ENCODE peak calls at places on chromosomes 5 and 9, in six cellular contexts. One of them, this sample, is unnamed.
A peak's percentile ranks its signal among the peaks of the same experiment; 100 is the strongest.

GRCh38 chr5:123285122-123286011 is 137.8 kb downstream of the CEP120 start:
- DNase-seq in GM12865: no peak
- DNase-seq in GM23338: peak; percentile 64
- DNase-seq in PC-3: no peak
- DNase-seq in lower lobe of right lung: no peak
- DNase-seq in GM10248: no peak
- DNase-seq in this sample: peak; percentile 83

GRCh38 chr9:27414215-27414731 is 109.8 kb upstream of the IFNK start:
- DNase-seq in GM12865: no peak
- DNase-seq in GM23338: no peak
- DNase-seq in PC-3: no peak
- DNase-seq in lower lobe of right lung: peak; percentile 48
- DNase-seq in GM10248: no peak
- DNase-seq in this sample: no peak

GRCh38 chr5:980941-981340 is 27.7 kb upstream of the NKD2 start:
- DNase-seq in GM12865: no peak
- DNase-seq in GM23338: no peak
- DNase-seq in PC-3: no peak
- DNase-seq in lower lobe of right lung: no peak
- DNase-seq in GM10248: no peak
- DNase-seq in this sample: no peak

GRCh38 chr9:20692554-20692953 is 8.5 kb downstream of the FOCAD start:
- DNase-seq in GM12865: no peak
- DNase-seq in GM23338: no peak
- DNase-seq in PC-3: no peak
- DNase-seq in lower lobe of right lung: no peak
- DNase-seq in GM10248: no peak
- DNase-seq in this sample: no peak

GRCh38 chr5:172051643-172052362 is 45.4 kb upstream of the FBXW11 start:
- DNase-seq in GM12865: no peak
- DNase-seq in GM23338: no peak
- DNase-seq in PC-3: peak; percentile 12
- DNase-seq in lower lobe of right lung: no peak
- DNase-seq in GM10248: no peak
- DNase-seq in this sample: no peak

GRCh38 chr9:77946969-77947368 is 84.6 kb downstream of the GNAQ start:
- DNase-seq in GM12865: no peak
- DNase-seq in GM23338: no peak
- DNase-seq in PC-3: peak; percentile 5
- DNase-seq in lower lobe of right lung: peak; percentile 53
- DNase-seq in GM10248: no peak
- DNase-seq in this sample: no peak

GRCh38 chr5:42570946-42571625 is 147.8 kb downstream of the GHR start:
- DNase-seq in GM12865: no peak
- DNase-seq in GM23338: no peak
- DNase-seq in PC-3: peak; percentile 50
- DNase-seq in lower lobe of right lung: no peak
- DNase-seq in GM10248: no peak
- DNase-seq in this sample: no peak

GRCh38 chr9:120830151-120830550 is 12.6 kb downstream of the PSMD5 start:
- DNase-seq in GM12865: no peak
- DNase-seq in GM23338: no peak
- DNase-seq in PC-3: no peak
- DNase-seq in lower lobe of right lung: no peak
- DNase-seq in GM10248: no peak
- DNase-seq in this sample: no peak

GRCh38 chr9:112224401-112225289 is 49.5 kb upstream of the SUSD1 start:
- DNase-seq in GM12865: peak; percentile 59
- DNase-seq in GM23338: no peak
- DNase-seq in PC-3: peak; percentile 53
- DNase-seq in lower lobe of right lung: no peak
- DNase-seq in GM10248: no peak
- DNase-seq in this sample: no peak

GRCh38 chr5:6570530-6570929 is 62.3 kb downstream of the NSUN2 start:
- DNase-seq in GM12865: no peak
- DNase-seq in GM23338: no peak
- DNase-seq in PC-3: no peak
- DNase-seq in lower lobe of right lung: no peak
- DNase-seq in GM10248: no peak
- DNase-seq in this sample: no peak

GRCh38 chr5:38681024-38681805 is 124.8 kb upstream of the LIFR start:
- DNase-seq in GM12865: no peak
- DNase-seq in GM23338: no peak
- DNase-seq in PC-3: no peak
- DNase-seq in lower lobe of right lung: no peak
- DNase-seq in GM10248: no peak
- DNase-seq in this sample: no peak

GRCh38 chr9:107363511-107364182 is 80.6 kb downstream of the RAD23B start:
- DNase-seq in GM12865: no peak
- DNase-seq in GM23338: peak; percentile 22
- DNase-seq in PC-3: no peak
- DNase-seq in lower lobe of right lung: no peak
- DNase-seq in GM10248: no peak
- DNase-seq in this sample: no peak

GRCh38 chr9:36584626-36585460 is 12.1 kb downstream of the MELK start:
- DNase-seq in GM12865: no peak
- DNase-seq in GM23338: no peak
- DNase-seq in PC-3: peak; percentile 56
- DNase-seq in lower lobe of right lung: no peak
- DNase-seq in GM10248: no peak
- DNase-seq in this sample: no peak

GRCh38 chr9:107896544-107896943 is 407.0 kb upstream of the KLF4 start:
- DNase-seq in GM12865: no peak
- DNase-seq in GM23338: no peak
- DNase-seq in PC-3: no peak
- DNase-seq in lower lobe of right lung: no peak
- DNase-seq in GM10248: no peak
- DNase-seq in this sample: no peak

GRCh38 chr9:79246170-79246569 is 325.6 kb upstream of the TLE4 start:
- DNase-seq in GM12865: no peak
- DNase-seq in GM23338: peak; percentile 24
- DNase-seq in PC-3: no peak
- DNase-seq in lower lobe of right lung: no peak
- DNase-seq in GM10248: no peak
- DNase-seq in this sample: no peak

GRCh38 chr9:79242489-79242888 is 329.3 kb upstream of the TLE4 start:
- DNase-seq in GM12865: no peak
- DNase-seq in GM23338: no peak
- DNase-seq in PC-3: no peak
- DNase-seq in lower lobe of right lung: no peak
- DNase-seq in GM10248: no peak
- DNase-seq in this sample: no peak

GRCh38 chr9:79247021-79247420 is 324.7 kb upstream of the TLE4 start:
- DNase-seq in GM12865: no peak
- DNase-seq in GM23338: no peak
- DNase-seq in PC-3: no peak
- DNase-seq in lower lobe of right lung: no peak
- DNase-seq in GM10248: no peak
- DNase-seq in this sample: no peak
- TF ChIP-seq CTCF in GM12865: no peak
- TF ChIP-seq CTCF in GM23338: no peak
- TF ChIP-seq CTCF in PC-3: no peak
- TF ChIP-seq CTCF in lower lobe of right lung: no peak
- TF ChIP-seq CTCF in GM10248: no peak
- TF ChIP-seq CTCF in this sample: no peak

GRCh38 chr9:93379051-93379450 is 72.4 kb upstream of the FAM120A start:
- DNase-seq in GM12865: no peak
- DNase-seq in GM23338: peak; percentile 25
- DNase-seq in PC-3: no peak
- DNase-seq in lower lobe of right lung: no peak
- DNase-seq in GM10248: no peak
- DNase-seq in this sample: no peak
- TF ChIP-seq CTCF in GM12865: no peak
- TF ChIP-seq CTCF in GM23338: no peak
- TF ChIP-seq CTCF in PC-3: peak; percentile 28
- TF ChIP-seq CTCF in lower lobe of right lung: no peak
- TF ChIP-seq CTCF in GM10248: no peak
- TF ChIP-seq CTCF in this sample: peak; percentile 29

GRCh38 chr9:4739587-4740372 is 1.2 kb downstream of the AK3 start:
- DNase-seq in GM12865: peak; percentile 46
- DNase-seq in GM23338: peak; percentile 23
- DNase-seq in PC-3: peak; percentile 4
- DNase-seq in lower lobe of right lung: no peak
- DNase-seq in GM10248: peak; percentile 24
- DNase-seq in this sample: no peak
- TF ChIP-seq CTCF in GM12865: no peak
- TF ChIP-seq CTCF in GM23338: peak; percentile 1
- TF ChIP-seq CTCF in PC-3: peak; percentile 22
- TF ChIP-seq CTCF in lower lobe of right lung: no peak
- TF ChIP-seq CTCF in GM10248: no peak
- TF ChIP-seq CTCF in this sample: peak; percentile 29

GRCh38 chr5:179558912-179559279 is 8.5 kb downstream of the RUFY1 start:
- DNase-seq in GM12865: no peak
- DNase-seq in GM23338: peak; percentile 93
- DNase-seq in PC-3: peak; percentile 13
- DNase-seq in lower lobe of right lung: no peak
- DNase-seq in GM10248: no peak
- DNase-seq in this sample: no peak

GRCh38 chr5:179553875-179554274 is 3.5 kb downstream of the RUFY1 start:
- DNase-seq in GM12865: no peak
- DNase-seq in GM23338: no peak
- DNase-seq in PC-3: peak; percentile 63
- DNase-seq in lower lobe of right lung: no peak
- DNase-seq in GM10248: no peak
- DNase-seq in this sample: no peak

GRCh38 chr5:179554981-179555380 is 4.6 kb downstream of the RUFY1 start:
- DNase-seq in GM12865: no peak
- DNase-seq in GM23338: no peak
- DNase-seq in PC-3: no peak
- DNase-seq in lower lobe of right lung: no peak
- DNase-seq in GM10248: no peak
- DNase-seq in this sample: no peak

DNA sequence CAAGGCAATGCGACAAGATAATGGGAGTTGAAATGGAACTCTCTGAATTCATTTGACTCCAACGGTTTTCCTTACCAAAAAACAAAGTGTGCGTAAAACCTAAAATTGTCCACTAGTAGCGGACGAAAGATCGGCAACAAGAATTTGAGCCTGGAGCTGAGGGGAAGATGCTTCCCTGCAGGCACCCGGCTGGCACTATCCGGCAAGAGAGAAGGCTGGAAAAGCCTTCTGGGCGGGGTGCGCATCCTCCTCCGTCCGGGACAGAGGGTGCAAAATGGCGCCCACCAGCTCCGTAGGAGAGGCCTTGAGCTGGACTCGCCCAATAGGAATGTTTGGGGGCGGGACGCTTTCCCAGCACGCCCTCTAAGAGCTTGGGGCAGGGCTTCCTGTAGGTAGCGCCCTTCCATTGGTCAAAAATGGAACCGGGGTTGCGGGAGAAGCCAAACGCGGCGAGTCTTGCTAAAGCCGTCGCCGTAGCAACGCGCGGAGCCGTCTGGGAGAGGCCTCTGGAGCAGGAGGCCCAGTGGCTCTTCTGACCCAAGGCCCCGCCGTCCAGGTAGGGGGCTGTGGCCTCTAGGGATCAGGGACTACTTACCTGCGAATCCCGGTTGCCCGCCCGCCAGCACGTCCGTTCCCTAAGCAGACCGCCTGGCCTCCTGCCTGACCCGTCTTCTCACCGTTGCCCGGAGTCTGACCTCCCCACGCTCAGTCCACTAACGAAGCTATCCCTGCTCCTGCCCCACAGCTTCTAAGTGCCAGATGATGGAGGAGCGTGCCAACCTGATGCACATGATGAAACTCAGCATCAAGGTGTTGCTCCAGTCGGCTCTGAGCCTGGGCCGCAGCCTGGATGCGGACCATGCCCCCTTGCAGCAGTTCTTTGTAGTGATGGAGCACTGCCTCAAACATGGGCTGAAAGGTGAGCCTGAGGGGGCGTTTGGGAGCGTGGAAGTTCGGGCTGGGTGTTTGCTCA is 9.2 kb downstream of the RUFY1 start:
- DNase-seq in GM12865: peak; percentile 90
- DNase-seq in GM23338: peak; percentile 100
- DNase-seq in PC-3: peak; percentile 97
- DNase-seq in lower lobe of right lung: peak; percentile 99
- DNase-seq in GM10248: peak; percentile 96
- DNase-seq in this sample: peak; percentile 99
- TF ChIP-seq CTCF in GM12865: no peak
- TF ChIP-seq CTCF in GM23338: no peak
- TF ChIP-seq CTCF in PC-3: no peak
- TF ChIP-seq CTCF in lower lobe of right lung: no peak
- TF ChIP-seq CTCF in GM10248: no peak
- TF ChIP-seq CTCF in this sample: no peak

GRCh38 chr5:26487553-26487952 is 550.8 kb downstream of the CDH9 start:
- DNase-seq in GM12865: no peak
- DNase-seq in GM23338: peak; percentile 60
- DNase-seq in PC-3: no peak
- DNase-seq in lower lobe of right lung: no peak
- DNase-seq in GM10248: no peak
- DNase-seq in this sample: no peak
- TF ChIP-seq CTCF in GM12865: no peak
- TF ChIP-seq CTCF in GM23338: peak; percentile 62
- TF ChIP-seq CTCF in PC-3: no peak
- TF ChIP-seq CTCF in lower lobe of right lung: no peak
- TF ChIP-seq CTCF in GM10248: no peak
- TF ChIP-seq CTCF in this sample: no peak

GRCh38 chr5:132797651-132798050 is 15.5 kb upstream of the SOWAHA start:
- DNase-seq in GM12865: no peak
- DNase-seq in GM23338: no peak
- DNase-seq in PC-3: no peak
- DNase-seq in lower lobe of right lung: no peak
- DNase-seq in GM10248: no peak
- DNase-seq in this sample: no peak

GRCh38 chr5:132800545-132800944 is 12.6 kb upstream of the SOWAHA start:
- DNase-seq in GM12865: no peak
- DNase-seq in GM23338: no peak
- DNase-seq in PC-3: no peak
- DNase-seq in lower lobe of right lung: no peak
- DNase-seq in GM10248: no peak
- DNase-seq in this sample: no peak

GRCh38 chr5:132807163-132807838 is 5.8 kb upstream of the SOWAHA start:
- DNase-seq in GM12865: peak; percentile 36
- DNase-seq in GM23338: peak; percentile 85
- DNase-seq in PC-3: no peak
- DNase-seq in lower lobe of right lung: no peak
- DNase-seq in GM10248: no peak
- DNase-seq in this sample: no peak

GRCh38 chr5:132799392-132799791 is 13.7 kb upstream of the SOWAHA start:
- DNase-seq in GM12865: no peak
- DNase-seq in GM23338: no peak
- DNase-seq in PC-3: no peak
- DNase-seq in lower lobe of right lung: no peak
- DNase-seq in GM10248: no peak
- DNase-seq in this sample: no peak

GRCh38 chr5:132802044-132802684 is 10.9 kb upstream of the SOWAHA start:
- DNase-seq in GM12865: no peak
- DNase-seq in GM23338: no peak
- DNase-seq in PC-3: no peak
- DNase-seq in lower lobe of right lung: no peak
- DNase-seq in GM10248: no peak
- DNase-seq in this sample: no peak
- TF ChIP-seq CTCF in GM12865: no peak
- TF ChIP-seq CTCF in GM23338: peak; percentile 43
- TF ChIP-seq CTCF in PC-3: no peak
- TF ChIP-seq CTCF in lower lobe of right lung: no peak
- TF ChIP-seq CTCF in GM10248: no peak
- TF ChIP-seq CTCF in this sample: peak; percentile 36

DNA sequence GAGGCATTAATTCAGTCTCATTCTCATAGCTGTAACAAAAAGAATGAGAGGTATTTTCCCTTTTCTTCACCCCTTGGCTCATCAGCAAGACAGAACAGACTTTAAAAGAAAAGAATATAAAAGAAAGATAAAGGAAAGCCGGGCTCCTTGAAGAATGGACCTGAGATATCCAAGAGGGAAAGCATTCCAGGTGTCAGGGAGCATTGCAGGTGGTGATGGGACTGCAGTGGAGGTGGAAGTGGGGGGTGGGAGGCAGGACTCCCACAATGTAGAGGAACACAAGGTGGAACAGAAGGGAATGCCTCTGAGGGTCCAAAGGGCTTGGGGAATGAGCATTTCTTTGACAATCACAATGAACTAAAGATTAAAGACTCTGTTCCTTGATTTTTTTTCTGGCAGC is 10.7 kb upstream of the PUM3 start:
- DNase-seq in GM12865: no peak
- DNase-seq in GM23338: peak; percentile 48
- DNase-seq in PC-3: no peak
- DNase-seq in lower lobe of right lung: no peak
- DNase-seq in GM10248: no peak
- DNase-seq in this sample: no peak
- TF ChIP-seq CTCF in GM12865: no peak
- TF ChIP-seq CTCF in GM23338: no peak
- TF ChIP-seq CTCF in PC-3: no peak
- TF ChIP-seq CTCF in lower lobe of right lung: no peak
- TF ChIP-seq CTCF in GM10248: no peak
- TF ChIP-seq CTCF in this sample: no peak